ENCODE peak calls at places on chromosomes 2 and 18, in eight cellular contexts. One of them, this sample, is unnamed.

GRCh38 chr2:127638361-127639110 is 7.4 kb upstream of the GPR17 start:
- DNase-seq in effector CD4-positive, alpha-beta T cell: no peak
- DNase-seq in retina: no peak
- DNase-seq in M059J: no peak
- DNase-seq in stimulated activated CD4-positive, alpha-beta T cell treated with anti-CD3 and anti-CD28 coated beads, Interleukin-1b, Interleukin-23, amount 100 ng/mL, for 1 hour: no peak
- DNase-seq in fibroblast of pulmonary artery: no peak
- DNase-seq in smooth muscle cell of the brain vasculature: no peak
- DNase-seq in GM23248: no peak
- DNase-seq in this sample: no peak

GRCh38 chr2:37892436-37893114 is 32.5 kb upstream of the RMDN2 start:
- DNase-seq in effector CD4-positive, alpha-beta T cell: no peak
- DNase-seq in fibroblast of pulmonary artery: no peak
- DNase-seq in retina: no peak
- DNase-seq in GM23248: no peak
- DNase-seq in smooth muscle cell of the brain vasculature: no peak
- DNase-seq in stimulated activated CD4-positive, alpha-beta T cell treated with anti-CD3 and anti-CD28 coated beads, Interleukin-1b, Interleukin-23, amount 100 ng/mL, for 1 hour: no peak
- DNase-seq in M059J: peak
- DNase-seq in this sample: no peak

GRCh38 chr2:69975136-69975852 is 13.9 kb upstream of the ASPRV1 start:
- DNase-seq in M059J: no peak
- DNase-seq in smooth muscle cell of the brain vasculature: no peak
- DNase-seq in stimulated activated CD4-positive, alpha-beta T cell treated with anti-CD3 and anti-CD28 coated beads, Interleukin-1b, Interleukin-23, amount 100 ng/mL, for 1 hour: no peak
- DNase-seq in effector CD4-positive, alpha-beta T cell: no peak
- DNase-seq in retina: no peak
- DNase-seq in GM23248: no peak
- DNase-seq in fibroblast of pulmonary artery: no peak
- DNase-seq in this sample: no peak

GRCh38 chr2:72150961-72151356 is 3.3 kb upstream of the CYP26B1 start:
- DNase-seq in effector CD4-positive, alpha-beta T cell: no peak
- DNase-seq in fibroblast of pulmonary artery: no peak
- DNase-seq in GM23248: no peak
- DNase-seq in retina: no peak
- DNase-seq in M059J: no peak
- DNase-seq in smooth muscle cell of the brain vasculature: no peak
- DNase-seq in stimulated activated CD4-positive, alpha-beta T cell treated with anti-CD3 and anti-CD28 coated beads, Interleukin-1b, Interleukin-23, amount 100 ng/mL, for 1 hour: no peak
- DNase-seq in this sample: no peak

GRCh38 chr2:75309596-75310290 is 110.4 kb upstream of the TACR1 start:
- DNase-seq in fibroblast of pulmonary artery: no peak
- DNase-seq in retina: no peak
- DNase-seq in M059J: peak
- DNase-seq in effector CD4-positive, alpha-beta T cell: no peak
- DNase-seq in GM23248: peak
- DNase-seq in stimulated activated CD4-positive, alpha-beta T cell treated with anti-CD3 and anti-CD28 coated beads, Interleukin-1b, Interleukin-23, amount 100 ng/mL, for 1 hour: no peak
- DNase-seq in smooth muscle cell of the brain vasculature: no peak
- DNase-seq in this sample: peak

GRCh38 chr2:3601561-3602271 is 6.8 kb downstream of the COLEC11 start:
- DNase-seq in GM23248: no peak
- DNase-seq in stimulated activated CD4-positive, alpha-beta T cell treated with anti-CD3 and anti-CD28 coated beads, Interleukin-1b, Interleukin-23, amount 100 ng/mL, for 1 hour: no peak
- DNase-seq in smooth muscle cell of the brain vasculature: no peak
- DNase-seq in M059J: no peak
- DNase-seq in fibroblast of pulmonary artery: no peak
- DNase-seq in retina: no peak
- DNase-seq in effector CD4-positive, alpha-beta T cell: no peak
- DNase-seq in this sample: no peak

GRCh38 chr18:35444636-35445035 is 53.1 kb downstream of the INO80C start:
- DNase-seq in stimulated activated CD4-positive, alpha-beta T cell treated with anti-CD3 and anti-CD28 coated beads, Interleukin-1b, Interleukin-23, amount 100 ng/mL, for 1 hour: no peak
- DNase-seq in GM23248: no peak
- DNase-seq in M059J: no peak
- DNase-seq in retina: no peak
- DNase-seq in smooth muscle cell of the brain vasculature: no peak
- DNase-seq in effector CD4-positive, alpha-beta T cell: no peak
- DNase-seq in fibroblast of pulmonary artery: no peak
- DNase-seq in this sample: no peak

GRCh38 chr2:40380036-40380435 is 71.9 kb downstream of the SLC8A1 start:
- DNase-seq in retina: no peak
- DNase-seq in effector CD4-positive, alpha-beta T cell: no peak
- DNase-seq in fibroblast of pulmonary artery: no peak
- DNase-seq in M059J: no peak
- DNase-seq in smooth muscle cell of the brain vasculature: no peak
- DNase-seq in GM23248: no peak
- DNase-seq in stimulated activated CD4-positive, alpha-beta T cell treated with anti-CD3 and anti-CD28 coated beads, Interleukin-1b, Interleukin-23, amount 100 ng/mL, for 1 hour: no peak
- DNase-seq in this sample: no peak

GRCh38 chr2:24124003-24124585 is 825 bp downstream of the FAM228B start:
- DNase-seq in M059J: peak
- DNase-seq in fibroblast of pulmonary artery: peak
- DNase-seq in effector CD4-positive, alpha-beta T cell: no peak
- DNase-seq in retina: peak
- DNase-seq in smooth muscle cell of the brain vasculature: no peak
- DNase-seq in stimulated activated CD4-positive, alpha-beta T cell treated with anti-CD3 and anti-CD28 coated beads, Interleukin-1b, Interleukin-23, amount 100 ng/mL, for 1 hour: no peak
- DNase-seq in GM23248: peak
- DNase-seq in this sample: peak

GRCh38 chr18:57803119-57803969 is at the start of gene ATP8B1:
- DNase-seq in M059J: peak
- DNase-seq in GM23248: peak
- DNase-seq in stimulated activated CD4-positive, alpha-beta T cell treated with anti-CD3 and anti-CD28 coated beads, Interleukin-1b, Interleukin-23, amount 100 ng/mL, for 1 hour: no peak
- DNase-seq in fibroblast of pulmonary artery: peak
- DNase-seq in effector CD4-positive, alpha-beta T cell: no peak
- DNase-seq in smooth muscle cell of the brain vasculature: no peak
- DNase-seq in retina: peak
- DNase-seq in this sample: peak

GRCh38 chr2:27150639-27151230 is 1.9 kb downstream of the TCF23 start:
- DNase-seq in stimulated activated CD4-positive, alpha-beta T cell treated with anti-CD3 and anti-CD28 coated beads, Interleukin-1b, Interleukin-23, amount 100 ng/mL, for 1 hour: no peak
- DNase-seq in retina: no peak
- DNase-seq in effector CD4-positive, alpha-beta T cell: no peak
- DNase-seq in smooth muscle cell of the brain vasculature: no peak
- DNase-seq in M059J: no peak
- DNase-seq in fibroblast of pulmonary artery: no peak
- DNase-seq in GM23248: no peak
- DNase-seq in this sample: no peak

GRCh38 chr2:15649556-15650255 is 58.0 kb downstream of the DDX1 start:
- DNase-seq in stimulated activated CD4-positive, alpha-beta T cell treated with anti-CD3 and anti-CD28 coated beads, Interleukin-1b, Interleukin-23, amount 100 ng/mL, for 1 hour: no peak
- DNase-seq in effector CD4-positive, alpha-beta T cell: no peak
- DNase-seq in M059J: no peak
- DNase-seq in GM23248: no peak
- DNase-seq in smooth muscle cell of the brain vasculature: no peak
- DNase-seq in fibroblast of pulmonary artery: no peak
- DNase-seq in retina: no peak
- DNase-seq in this sample: no peak

GRCh38 chr18:70121842-70122241 is 83.6 kb downstream of the RTTN start:
- DNase-seq in fibroblast of pulmonary artery: no peak
- DNase-seq in GM23248: no peak
- DNase-seq in M059J: no peak
- DNase-seq in effector CD4-positive, alpha-beta T cell: no peak
- DNase-seq in retina: no peak
- DNase-seq in stimulated activated CD4-positive, alpha-beta T cell treated with anti-CD3 and anti-CD28 coated beads, Interleukin-1b, Interleukin-23, amount 100 ng/mL, for 1 hour: no peak
- DNase-seq in smooth muscle cell of the brain vasculature: no peak
- DNase-seq in this sample: no peak

GRCh38 chr2:218547978-218548377 is 20.2 kb downstream of the USP37 start:
- DNase-seq in effector CD4-positive, alpha-beta T cell: no peak
- DNase-seq in retina: no peak
- DNase-seq in M059J: no peak
- DNase-seq in stimulated activated CD4-positive, alpha-beta T cell treated with anti-CD3 and anti-CD28 coated beads, Interleukin-1b, Interleukin-23, amount 100 ng/mL, for 1 hour: no peak
- DNase-seq in smooth muscle cell of the brain vasculature: no peak
- DNase-seq in fibroblast of pulmonary artery: no peak
- DNase-seq in GM23248: no peak
- DNase-seq in this sample: no peak

GRCh38 chr2:72035518-72036172 is 112.0 kb downstream of the CYP26B1 start:
- DNase-seq in fibroblast of pulmonary artery: peak
- DNase-seq in effector CD4-positive, alpha-beta T cell: no peak
- DNase-seq in GM23248: peak
- DNase-seq in smooth muscle cell of the brain vasculature: no peak
- DNase-seq in stimulated activated CD4-positive, alpha-beta T cell treated with anti-CD3 and anti-CD28 coated beads, Interleukin-1b, Interleukin-23, amount 100 ng/mL, for 1 hour: no peak
- DNase-seq in retina: no peak
- DNase-seq in M059J: peak
- DNase-seq in this sample: peak

GRCh38 chr18:332721-333513 is 65.1 kb upstream of the THOC1 start:
- DNase-seq in effector CD4-positive, alpha-beta T cell: no peak
- DNase-seq in fibroblast of pulmonary artery: no peak
- DNase-seq in M059J: no peak
- DNase-seq in GM23248: no peak
- DNase-seq in smooth muscle cell of the brain vasculature: peak
- DNase-seq in retina: no peak
- DNase-seq in stimulated activated CD4-positive, alpha-beta T cell treated with anti-CD3 and anti-CD28 coated beads, Interleukin-1b, Interleukin-23, amount 100 ng/mL, for 1 hour: no peak
- DNase-seq in this sample: peak

GRCh38 chr18:75757951-75758350 is 330.4 kb upstream of the SMIM21 start:
- DNase-seq in stimulated activated CD4-positive, alpha-beta T cell treated with anti-CD3 and anti-CD28 coated beads, Interleukin-1b, Interleukin-23, amount 100 ng/mL, for 1 hour: no peak
- DNase-seq in fibroblast of pulmonary artery: no peak
- DNase-seq in effector CD4-positive, alpha-beta T cell: no peak
- DNase-seq in M059J: no peak
- DNase-seq in retina: no peak
- DNase-seq in GM23248: no peak
- DNase-seq in smooth muscle cell of the brain vasculature: no peak
- DNase-seq in this sample: no peak

GRCh38 chr18:23225518-23225917 is 90.2 kb downstream of the CABLES1 start:
- DNase-seq in fibroblast of pulmonary artery: peak
- DNase-seq in smooth muscle cell of the brain vasculature: peak
- DNase-seq in M059J: peak
- DNase-seq in effector CD4-positive, alpha-beta T cell: no peak
- DNase-seq in stimulated activated CD4-positive, alpha-beta T cell treated with anti-CD3 and anti-CD28 coated beads, Interleukin-1b, Interleukin-23, amount 100 ng/mL, for 1 hour: no peak
- DNase-seq in retina: no peak
- DNase-seq in GM23248: peak
- DNase-seq in this sample: peak

This sample was measured in fibroblast of lung.